ENCODE peak calls at places on chromosomes 16 and 17, in six cellular contexts. One of them, this sample, is unnamed.
A peak's percentile ranks its signal among the peaks of the same experiment; 100 is the strongest.

GRCh38 chr17:29613371-29613837 is 9.3 kb downstream of the CORO6 start:
- DNase-seq in HCT116: no peak
- DNase-seq in trophoblast cell: peak; percentile 99
- DNase-seq in lung: peak; percentile 92
- DNase-seq in small intestine: peak; percentile 87
- DNase-seq in brain microvascular endothelial cell: peak; percentile 91
- DNase-seq in this sample: no peak

GRCh38 chr16:63403792-63404191 is 1367.6 kb upstream of the CDH8 start:
- DNase-seq in HCT116: no peak
- DNase-seq in trophoblast cell: no peak
- DNase-seq in lung: no peak
- DNase-seq in small intestine: no peak
- DNase-seq in brain microvascular endothelial cell: no peak
- DNase-seq in this sample: no peak

GRCh38 chr16:69861276-69862030 is 89.7 kb upstream of the CLEC18A start:
- DNase-seq in HCT116: no peak
- DNase-seq in trophoblast cell: no peak
- DNase-seq in lung: peak; percentile 39
- DNase-seq in small intestine: peak; percentile 73
- DNase-seq in brain microvascular endothelial cell: peak; percentile 64
- DNase-seq in this sample: no peak

GRCh38 chr16:80894091-80894490 is 89.7 kb upstream of the CDYL2 start:
- DNase-seq in HCT116: no peak
- DNase-seq in trophoblast cell: no peak
- DNase-seq in lung: no peak
- DNase-seq in small intestine: no peak
- DNase-seq in brain microvascular endothelial cell: no peak
- DNase-seq in this sample: no peak

GRCh38 chr17:76270127-76270592 is 5.0 kb downstream of the UBALD2 start:
- DNase-seq in HCT116: no peak
- DNase-seq in trophoblast cell: no peak
- DNase-seq in lung: no peak
- DNase-seq in small intestine: no peak
- DNase-seq in brain microvascular endothelial cell: no peak
- DNase-seq in this sample: no peak

GRCh38 chr16:85847036-85847435 is 47.5 kb downstream of the COX4I1 start:
- DNase-seq in HCT116: no peak
- DNase-seq in trophoblast cell: no peak
- DNase-seq in lung: no peak
- DNase-seq in small intestine: no peak
- DNase-seq in brain microvascular endothelial cell: no peak
- DNase-seq in this sample: no peak

GRCh38 chr17:67467500-67468481 is 90.7 kb downstream of the PITPNC1 start:
- DNase-seq in HCT116: no peak
- DNase-seq in trophoblast cell: no peak
- DNase-seq in lung: no peak
- DNase-seq in small intestine: no peak
- DNase-seq in brain microvascular endothelial cell: no peak
- DNase-seq in this sample: no peak

GRCh38 chr16:23944381-23944780 is 108.6 kb downstream of the PRKCB start:
- DNase-seq in HCT116: no peak
- DNase-seq in trophoblast cell: no peak
- DNase-seq in lung: no peak
- DNase-seq in small intestine: no peak
- DNase-seq in brain microvascular endothelial cell: no peak
- DNase-seq in this sample: no peak

GRCh38 chr17:246226-246625 is 64.8 kb upstream of the DOC2B start:
- DNase-seq in HCT116: no peak
- DNase-seq in trophoblast cell: no peak
- DNase-seq in lung: no peak
- DNase-seq in small intestine: no peak
- DNase-seq in brain microvascular endothelial cell: no peak
- DNase-seq in this sample: no peak

GRCh38 chr17:76540381-76541300 is 797 bp downstream of the PRCD start:
- DNase-seq in HCT116: peak; percentile 93
- DNase-seq in trophoblast cell: peak; percentile 90
- DNase-seq in lung: peak; percentile 94
- DNase-seq in small intestine: peak; percentile 92
- DNase-seq in brain microvascular endothelial cell: peak; percentile 97
- DNase-seq in this sample: peak; percentile 76

GRCh38 chr16:68992521-68992920 is 112.9 kb upstream of the HAS3 start:
- DNase-seq in HCT116: peak; percentile 48
- DNase-seq in trophoblast cell: peak; percentile 53
- DNase-seq in lung: no peak
- DNase-seq in small intestine: no peak
- DNase-seq in brain microvascular endothelial cell: peak; percentile 50
- DNase-seq in this sample: no peak

GRCh38 chr16:6019490-6019991 is 921.9 kb upstream of the EEF2KMT start:
- DNase-seq in HCT116: no peak
- DNase-seq in trophoblast cell: no peak
- DNase-seq in lung: no peak
- DNase-seq in small intestine: no peak
- DNase-seq in brain microvascular endothelial cell: no peak
- DNase-seq in this sample: no peak

GRCh38 chr16:14658063-14658462 is 25.3 kb downstream of the BFAR start:
- DNase-seq in HCT116: no peak
- DNase-seq in trophoblast cell: no peak
- DNase-seq in lung: no peak
- DNase-seq in small intestine: peak; percentile 45
- DNase-seq in brain microvascular endothelial cell: peak; percentile 2
- DNase-seq in this sample: no peak

GRCh38 chr17:45319239-45319703 is 2.5 kb upstream of the MAP3K14 start:
- DNase-seq in HCT116: peak; percentile 64
- DNase-seq in trophoblast cell: peak; percentile 33
- DNase-seq in lung: no peak
- DNase-seq in small intestine: peak; percentile 70
- DNase-seq in brain microvascular endothelial cell: peak; percentile 45
- DNase-seq in this sample: peak; percentile 87

GRCh38 chr17:62948370-62948769 is 17.7 kb upstream of the TANC2 start:
- DNase-seq in HCT116: no peak
- DNase-seq in trophoblast cell: no peak
- DNase-seq in lung: no peak
- DNase-seq in small intestine: no peak
- DNase-seq in brain microvascular endothelial cell: no peak
- DNase-seq in this sample: no peak

GRCh38 chr16:22694887-22695382 is 119.0 kb upstream of the HS3ST2 start:
- DNase-seq in HCT116: no peak
- DNase-seq in trophoblast cell: no peak
- DNase-seq in lung: no peak
- DNase-seq in small intestine: no peak
- DNase-seq in brain microvascular endothelial cell: peak; percentile 86
- DNase-seq in this sample: no peak

GRCh38 chr17:2184993-2185931 is 118.3 kb downstream of the SMG6 start:
- DNase-seq in HCT116: no peak
- DNase-seq in trophoblast cell: no peak
- DNase-seq in lung: no peak
- DNase-seq in small intestine: no peak
- DNase-seq in brain microvascular endothelial cell: no peak
- DNase-seq in this sample: no peak

GRCh38 chr17:62321451-62321850 is 58.9 kb upstream of the EFCAB3 start:
- DNase-seq in HCT116: no peak
- DNase-seq in trophoblast cell: no peak
- DNase-seq in lung: no peak
- DNase-seq in small intestine: no peak
- DNase-seq in brain microvascular endothelial cell: peak; percentile 62
- DNase-seq in this sample: no peak

GRCh38 chr17:43871947-43872690 is 25.1 kb downstream of the CD300LG start:
- DNase-seq in HCT116: no peak
- DNase-seq in trophoblast cell: peak; percentile 93
- DNase-seq in lung: peak; percentile 39
- DNase-seq in small intestine: peak; percentile 91
- DNase-seq in brain microvascular endothelial cell: no peak
- DNase-seq in this sample: no peak

GRCh38 chr17:48155889-48156670 is 48.5 kb downstream of the SNX11 start:
- DNase-seq in HCT116: no peak
- DNase-seq in trophoblast cell: no peak
- DNase-seq in lung: no peak
- DNase-seq in small intestine: no peak
- DNase-seq in brain microvascular endothelial cell: no peak
- DNase-seq in this sample: no peak

GRCh38 chr16:2239231-2239675 is 3.0 kb downstream of the DNASE1L2 start:
- DNase-seq in HCT116: no peak
- DNase-seq in trophoblast cell: no peak
- DNase-seq in lung: no peak
- DNase-seq in small intestine: no peak
- DNase-seq in brain microvascular endothelial cell: no peak
- DNase-seq in this sample: no peak

GRCh38 chr16:55954906-55955305 is 79.7 kb upstream of the CES5A start:
- DNase-seq in HCT116: no peak
- DNase-seq in trophoblast cell: no peak
- DNase-seq in lung: no peak
- DNase-seq in small intestine: no peak
- DNase-seq in brain microvascular endothelial cell: no peak
- DNase-seq in this sample: no peak

GRCh38 chr16:55955439-55955838 is 80.3 kb upstream of the CES5A start:
- DNase-seq in HCT116: no peak
- DNase-seq in trophoblast cell: no peak
- DNase-seq in lung: no peak
- DNase-seq in small intestine: no peak
- DNase-seq in brain microvascular endothelial cell: no peak
- DNase-seq in this sample: no peak

DNA sequence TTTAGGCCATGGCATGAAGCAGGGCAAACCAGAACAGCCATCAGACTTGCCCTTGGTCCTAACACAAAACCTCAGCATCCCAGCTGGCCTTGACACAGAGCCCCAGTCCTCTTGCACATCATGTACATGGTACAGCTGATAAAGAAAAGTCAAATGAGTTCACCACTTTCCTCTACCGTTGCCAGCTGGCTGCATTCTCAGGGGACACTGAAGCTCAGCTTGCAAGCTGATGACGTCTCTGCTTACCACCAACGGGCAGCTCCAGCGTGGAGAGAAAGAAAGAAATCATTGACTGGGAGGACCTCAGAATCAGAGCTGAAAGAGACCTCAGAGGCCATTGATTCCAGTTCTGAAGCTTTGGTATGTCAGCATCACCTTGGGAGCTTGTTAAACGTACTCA is 80.7 kb upstream of the CES5A start:
- DNase-seq in HCT116: no peak
- DNase-seq in trophoblast cell: no peak
- DNase-seq in lung: no peak
- DNase-seq in small intestine: no peak
- DNase-seq in brain microvascular endothelial cell: no peak
- DNase-seq in this sample: no peak
- H3K27ac ChIP-seq in HCT116: no peak overlapping the region
- H3K27ac ChIP-seq in trophoblast cell: no peak overlapping the region
- H3K27ac ChIP-seq in lung: no peak overlapping the region
- H3K27ac ChIP-seq in small intestine: no peak overlapping the region
- H3K27ac ChIP-seq in brain microvascular endothelial cell: no peak overlapping the region
- H3K27ac ChIP-seq in this sample: no peak overlapping the region

GRCh38 chr17:57487552-57487951 is 231.2 kb downstream of the MSI2 start:
- DNase-seq in HCT116: no peak
- DNase-seq in trophoblast cell: no peak
- DNase-seq in lung: no peak
- DNase-seq in small intestine: no peak
- DNase-seq in brain microvascular endothelial cell: no peak
- DNase-seq in this sample: no peak

GRCh38 chr17:57485566-57485865 is 229.2 kb downstream of the MSI2 start:
- DNase-seq in HCT116: no peak
- DNase-seq in trophoblast cell: no peak
- DNase-seq in lung: no peak
- DNase-seq in small intestine: no peak
- DNase-seq in brain microvascular endothelial cell: no peak
- DNase-seq in this sample: no peak

GRCh38 chr17:57485916-57486315 is 229.6 kb downstream of the MSI2 start:
- DNase-seq in HCT116: no peak
- DNase-seq in trophoblast cell: no peak
- DNase-seq in lung: no peak
- DNase-seq in small intestine: no peak
- DNase-seq in brain microvascular endothelial cell: no peak
- DNase-seq in this sample: no peak

GRCh38 chr17:57486978-57487377 is 230.7 kb downstream of the MSI2 start:
- DNase-seq in HCT116: no peak
- DNase-seq in trophoblast cell: no peak
- DNase-seq in lung: no peak
- DNase-seq in small intestine: no peak
- DNase-seq in brain microvascular endothelial cell: no peak
- DNase-seq in this sample: no peak

GRCh38 chr17:57486416-57486815 is 230.1 kb downstream of the MSI2 start:
- DNase-seq in HCT116: no peak
- DNase-seq in trophoblast cell: no peak
- DNase-seq in lung: no peak
- DNase-seq in small intestine: no peak
- DNase-seq in brain microvascular endothelial cell: no peak
- DNase-seq in this sample: no peak
- H3K27ac ChIP-seq in HCT116: no peak overlapping the region
- H3K27ac ChIP-seq in trophoblast cell: no peak overlapping the region
- H3K27ac ChIP-seq in lung: no peak overlapping the region
- H3K27ac ChIP-seq in small intestine: no peak overlapping the region
- H3K27ac ChIP-seq in brain microvascular endothelial cell: no peak overlapping the region
- H3K27ac ChIP-seq in this sample: no peak overlapping the region

DNA sequence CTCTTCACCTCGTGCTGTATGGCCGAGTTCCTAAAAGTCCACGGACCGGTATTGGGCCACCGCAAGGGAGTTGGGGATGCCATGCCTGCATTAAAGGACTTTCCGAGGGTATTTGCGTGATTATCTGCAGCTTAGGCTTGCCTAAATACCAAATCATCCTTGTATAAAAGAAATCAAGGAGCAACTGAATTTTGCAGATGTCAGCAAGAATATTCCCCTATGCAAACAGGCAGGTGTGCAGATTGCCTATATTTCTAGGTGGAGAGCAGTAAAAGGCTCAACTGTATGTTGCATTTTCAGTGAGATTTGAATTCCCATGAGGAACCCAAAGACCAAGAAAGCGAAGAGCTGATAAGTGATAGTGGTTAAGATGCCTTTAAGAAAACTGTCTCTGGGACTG is 452.3 kb downstream of the CDH11 start:
- DNase-seq in HCT116: no peak
- DNase-seq in trophoblast cell: no peak
- DNase-seq in lung: no peak
- DNase-seq in small intestine: no peak
- DNase-seq in brain microvascular endothelial cell: no peak
- DNase-seq in this sample: no peak
- H3K27ac ChIP-seq in HCT116: no peak overlapping the region
- H3K27ac ChIP-seq in trophoblast cell: no peak overlapping the region
- H3K27ac ChIP-seq in lung: no peak overlapping the region
- H3K27ac ChIP-seq in small intestine: no peak overlapping the region
- H3K27ac ChIP-seq in brain microvascular endothelial cell: no peak overlapping the region
- H3K27ac ChIP-seq in this sample: no peak overlapping the region

GRCh38 chr17:38428150-38428642 is at the start of gene ARHGAP23:
- DNase-seq in HCT116: no peak
- DNase-seq in trophoblast cell: peak; percentile 55
- DNase-seq in lung: peak; percentile 68
- DNase-seq in small intestine: peak; percentile 25
- DNase-seq in brain microvascular endothelial cell: no peak
- DNase-seq in this sample: no peak

GRCh38 chr17:38430822-38431221 is 2.6 kb downstream of the ARHGAP23 start:
- DNase-seq in HCT116: no peak
- DNase-seq in trophoblast cell: no peak
- DNase-seq in lung: no peak
- DNase-seq in small intestine: no peak
- DNase-seq in brain microvascular endothelial cell: no peak
- DNase-seq in this sample: no peak

GRCh38 chr17:38430316-38430715 is 2.1 kb downstream of the ARHGAP23 start:
- DNase-seq in HCT116: no peak
- DNase-seq in trophoblast cell: peak; percentile 81
- DNase-seq in lung: no peak
- DNase-seq in small intestine: no peak
- DNase-seq in brain microvascular endothelial cell: no peak
- DNase-seq in this sample: no peak

GRCh38 chr17:38428643-38429371 is 543 bp downstream of the ARHGAP23 start:
- DNase-seq in HCT116: no peak
- DNase-seq in trophoblast cell: peak; percentile 39
- DNase-seq in lung: no peak
- DNase-seq in small intestine: no peak
- DNase-seq in brain microvascular endothelial cell: no peak
- DNase-seq in this sample: no peak

GRCh38 chr17:38429476-38430100 is 1.3 kb downstream of the ARHGAP23 start:
- DNase-seq in HCT116: no peak
- DNase-seq in trophoblast cell: peak; percentile 40
- DNase-seq in lung: no peak
- DNase-seq in small intestine: no peak
- DNase-seq in brain microvascular endothelial cell: no peak
- DNase-seq in this sample: no peak
- H3K27ac ChIP-seq in HCT116: peak overlapping the region; percentile 62
- H3K27ac ChIP-seq in trophoblast cell: no peak overlapping the region
- H3K27ac ChIP-seq in lung: peak overlapping the region; percentile 58
- H3K27ac ChIP-seq in small intestine: no peak overlapping the region
- H3K27ac ChIP-seq in brain microvascular endothelial cell: no peak overlapping the region
- H3K27ac ChIP-seq in this sample: peak overlapping the region; percentile 51